ENCODE peak calls at places on chromosomes 6 and 20, in seven cellular contexts. S is stomach; Z is PC-9; T is IMR-90; R is CD4-positive, CD25-positive, alpha-beta regulatory T cell; I is caudate nucleus; B is CD8-positive, alpha-beta T cell. N is an unnamed sample.

GRCh38 chr20:25052255-25053206 is 5.4 kb downstream of the ACSS1 start:
- DNase-seq in S (peak; percentile 22), Z (no peak), T (no peak), R (no peak), I (no peak), B (no peak), N (no peak)

GRCh38 chr6:73382462-73383113 is 12.0 kb upstream of the DDX43 start:
- DNase-seq in S (no peak), Z (peak; percentile 24), T (peak; percentile 10), R (no peak), I (no peak), B (no peak), N (no peak)

GRCh38 chr6:24614648-24615047 is 31.3 kb downstream of the KIAA0319 start:
- DNase-seq in S (no peak), Z (no peak), T (no peak), R (no peak), I (no peak), B (no peak), N (no peak)

GRCh38 chr6:119347466-119348307 is 1.9 kb downstream of the MAN1A1 start:
- DNase-seq in S (peak; percentile 52), Z (peak; percentile 2), T (peak; percentile 23), R (no peak), I (no peak), B (no peak), N (no peak)

GRCh38 chr6:1263039-1263849 is 48.7 kb upstream of the FOXQ1 start:
- DNase-seq in S (no peak), Z (no peak), T (no peak), R (no peak), I (no peak), B (no peak), N (no peak)

GRCh38 chr6:117600008-117600743 is 2.1 kb downstream of the GOPC start:
- DNase-seq in S (no peak), Z (no peak), T (peak; percentile 24), R (no peak), I (no peak), B (no peak), N (no peak)

GRCh38 chr20:4813076-4813838 is 91.5 kb downstream of the PRND start:
- DNase-seq in S (no peak), Z (no peak), T (no peak), R (no peak), I (no peak), B (no peak), N (no peak)

GRCh38 chr6:137870744-137871247 is 3.7 kb downstream of the TNFAIP3 start:
- DNase-seq in S (no peak), Z (no peak), T (peak; percentile 31), R (peak; percentile 54), I (no peak), B (peak; percentile 41), N (no peak)

GRCh38 chr20:36465109-36466080 is 75.9 kb upstream of the MYL9 start:
- DNase-seq in S (peak; percentile 35), Z (peak; percentile 64), T (peak; percentile 88), R (no peak), I (peak; percentile 65), B (no peak), N (peak; percentile 34)

GRCh38 chr6:28208180-28208659 is 16.9 kb upstream of the ZSCAN9 start:
- DNase-seq in S (no peak), Z (no peak), T (no peak), R (no peak), I (no peak), B (no peak), N (no peak)

GRCh38 chr20:9147553-9148024 is 78.7 kb downstream of the PLCB4 start:
- DNase-seq in S (no peak), Z (no peak), T (peak; percentile 73), R (no peak), I (no peak), B (no peak), N (peak; percentile 8)

GRCh38 chr6:167479967-167480653 is 155.2 kb downstream of the TTLL2 start:
- DNase-seq in S (no peak), Z (no peak), T (no peak), R (no peak), I (no peak), B (no peak), N (no peak)

GRCh38 chr6:34573567-34574183 is 17.5 kb upstream of the SPDEF start:
- DNase-seq in S (no peak), Z (no peak), T (no peak), R (no peak), I (no peak), B (no peak), N (no peak)

GRCh38 chr20:50580016-50580747 is 70.0 kb downstream of the PTPN1 start:
- DNase-seq in S (peak; percentile 64), Z (peak; percentile 71), T (peak; percentile 41), R (peak; percentile 39), I (peak; percentile 42), B (no peak), N (no peak)

DNA sequence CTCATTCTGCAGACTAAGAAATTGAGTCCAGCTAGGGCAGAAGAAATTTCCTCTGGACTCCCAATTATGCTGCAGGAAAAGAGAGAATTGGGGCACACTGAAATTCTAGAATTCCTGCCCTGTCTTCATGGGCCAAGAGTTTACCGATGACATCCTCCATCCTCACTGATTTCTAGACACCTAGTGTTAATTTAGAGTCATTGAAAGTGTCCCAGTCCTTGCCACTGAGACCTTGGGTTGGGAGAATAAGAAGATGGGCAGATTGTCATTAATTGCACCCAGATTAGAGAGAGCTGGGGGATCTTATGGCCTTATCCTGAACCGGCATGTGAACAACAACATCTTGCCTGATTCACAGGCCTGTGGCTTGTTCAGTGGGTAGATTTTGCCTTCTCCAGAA is 29.0 kb downstream of the ANGPT4 start:
- DNase-seq in S (no peak), Z (no peak), T (no peak), R (no peak), I (no peak), B (no peak), N (no peak)
- H3K27ac ChIP-seq in S (no peak overlapping the region), Z (no peak overlapping the region), T (no peak overlapping the region), R (no peak overlapping the region), I (no peak overlapping the region), B (no peak overlapping the region), N (no peak overlapping the region)

GRCh38 chr20:18988701-18989100 is 175.1 kb downstream of the SCP2D1 start:
- DNase-seq in S (no peak), Z (no peak), T (no peak), R (no peak), I (no peak), B (no peak), N (no peak)
- H3K27ac ChIP-seq in S (no peak overlapping the region), Z (no peak overlapping the region), T (no peak overlapping the region), R (no peak overlapping the region), I (no peak overlapping the region), B (no peak overlapping the region), N (no peak overlapping the region)

DNA sequence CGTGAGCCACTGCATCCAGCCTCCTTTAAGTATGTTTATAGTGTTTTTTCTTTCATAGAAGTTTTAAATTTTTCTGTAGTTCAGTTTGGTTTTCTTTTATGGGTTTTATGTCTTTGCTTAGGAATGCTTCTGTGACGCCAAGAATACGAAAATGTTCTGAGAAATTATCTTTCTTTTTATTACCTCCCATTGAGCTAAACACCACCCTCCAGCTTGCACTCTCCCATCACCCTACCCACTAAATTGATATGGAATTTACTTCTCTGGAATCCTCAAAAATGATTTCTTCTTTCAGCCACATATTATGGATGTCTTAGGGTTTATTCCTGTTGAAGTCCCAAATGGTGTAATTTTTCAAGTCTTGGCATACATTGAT is 38.1 kb downstream of the JARID2 start:
- DNase-seq in S (no peak), Z (no peak), T (no peak), R (no peak), I (no peak), B (no peak), N (no peak)
- H3K27ac ChIP-seq in S (no peak overlapping the region), Z (peak overlapping the region; percentile 68), T (no peak overlapping the region), R (no peak overlapping the region), I (no peak overlapping the region), B (no peak overlapping the region), N (peak overlapping the region; percentile 54)

GRCh38 chr6:42424906-42425474 is 26.7 kb downstream of the TRERF1 start:
- DNase-seq in S (no peak), Z (no peak), T (no peak), R (no peak), I (no peak), B (no peak), N (no peak)
- H3K27ac ChIP-seq in S (no peak overlapping the region), Z (no peak overlapping the region), T (no peak overlapping the region), R (no peak overlapping the region), I (no peak overlapping the region), B (no peak overlapping the region), N (no peak overlapping the region)

N was measured in epithelial cell of prostate.